ENCODE peak calls at places on chromosomes 16 and 17, in four cellular contexts. H is fibroblast of mammary gland, S is tibial nerve, R is GM06990. I is an unnamed sample.

GRCh38 chr16:86921289-86921688 is 342.9 kb downstream of the FOXL1 start:
- DNase-seq in H (no peak), S (no peak), R (no peak), I (no peak)

GRCh38 chr17:9179602-9180001 is 158.3 kb downstream of the NTN1 start:
- DNase-seq in H (no peak), S (no peak), R (no peak), I (no peak)

GRCh38 chr17:48177816-48178215 is 70.2 kb downstream of the SNX11 start:
- DNase-seq in H (no peak), S (no peak), R (no peak), I (no peak)

GRCh38 chr16:87453326-87453725 is 39.5 kb downstream of the ZCCHC14 start:
- DNase-seq in H (no peak), S (no peak), R (no peak), I (no peak)

GRCh38 chr17:8855477-8856204 is 11.8 kb downstream of the PIK3R6 start:
- DNase-seq in H (no peak), S (no peak), R (peak; percentile 71), I (no peak)

GRCh38 chr16:11030990-11031510 is 86.7 kb downstream of the CLEC16A start:
- DNase-seq in H (no peak), S (no peak), R (no peak), I (no peak)

GRCh38 chr17:35733366-35733765 is 1.9 kb downstream of the RASL10B start:
- DNase-seq in H (no peak), S (no peak), R (no peak), I (no peak)

GRCh38 chr17:10127819-10128375 is 70.5 kb downstream of the GAS7 start:
- DNase-seq in H (peak; percentile 98), S (peak; percentile 77), R (no peak), I (peak; percentile 77)

GRCh38 chr16:733382-734207 is 6.7 kb downstream of the HAGHL start:
- DNase-seq in H (no peak), S (no peak), R (peak; percentile 26), I (no peak)

GRCh38 chr16:88003316-88003715 is 52.1 kb downstream of the BANP start:
- DNase-seq in H (no peak), S (no peak), R (no peak), I (no peak)

GRCh38 chr17:7586673-7587419 is 3.0 kb downstream of the SOX15 start:
- DNase-seq in H (no peak), S (no peak), R (no peak), I (no peak)

GRCh38 chr16:2089676-2090480 is 42.1 kb downstream of the TSC2 start:
- DNase-seq in H (no peak), S (no peak), R (no peak), I (no peak)

GRCh38 chr16:25192096-25192495 is 24.7 kb upstream of the AQP8 start:
- DNase-seq in H (peak; percentile 27), S (no peak), R (no peak), I (no peak)

GRCh38 chr17:72622661-72623433 is 469.6 kb downstream of the SLC39A11 start:
- DNase-seq in H (no peak), S (no peak), R (no peak), I (no peak)

GRCh38 chr17:56779898-56780777 is 53.6 kb downstream of the C17orf67 start:
- DNase-seq in H (peak; percentile 44), S (peak; percentile 52), R (peak; percentile 83), I (peak; percentile 71)

GRCh38 chr17:57879437-57880085 is 29.7 kb upstream of the MRPS23 start:
- DNase-seq in H (no peak), S (no peak), R (no peak), I (no peak)

GRCh38 chr16:14640538-14640937 is 7.8 kb downstream of the BFAR start:
- DNase-seq in H (no peak), S (no peak), R (no peak), I (no peak)

GRCh38 chr17:33023790-33024189 is 32.1 kb downstream of the SPACA3 start:
- DNase-seq in H (no peak), S (no peak), R (no peak), I (no peak)

GRCh38 chr16:23509763-23510153 is 536 bp downstream of the GGA2 start:
- DNase-seq in H (peak; percentile 29), S (no peak), R (peak; percentile 41), I (peak; percentile 31)

GRCh38 chr17:54956802-54957201 is 11.7 kb downstream of the COX11 start:
- DNase-seq in H (no peak), S (no peak), R (no peak), I (no peak)

GRCh38 chr17:40962059-40962561 is 4.6 kb downstream of the KRT39 start:
- DNase-seq in H (no peak), S (no peak), R (no peak), I (no peak)
- H3K4me3 ChIP-seq in H (no peak overlapping the region), S (no peak overlapping the region), R (no peak overlapping the region), I (no peak overlapping the region)

GRCh38 chr17:74089869-74090464 is 113.5 kb upstream of the RPL38 start:
- DNase-seq in H (peak; percentile 64), S (peak; percentile 8), R (peak; percentile 14), I (peak; percentile 9)
- TF ChIP-seq CTCF in H (peak; percentile 86), S (no peak), R (peak; percentile 96), I (peak; percentile 59)

DNA sequence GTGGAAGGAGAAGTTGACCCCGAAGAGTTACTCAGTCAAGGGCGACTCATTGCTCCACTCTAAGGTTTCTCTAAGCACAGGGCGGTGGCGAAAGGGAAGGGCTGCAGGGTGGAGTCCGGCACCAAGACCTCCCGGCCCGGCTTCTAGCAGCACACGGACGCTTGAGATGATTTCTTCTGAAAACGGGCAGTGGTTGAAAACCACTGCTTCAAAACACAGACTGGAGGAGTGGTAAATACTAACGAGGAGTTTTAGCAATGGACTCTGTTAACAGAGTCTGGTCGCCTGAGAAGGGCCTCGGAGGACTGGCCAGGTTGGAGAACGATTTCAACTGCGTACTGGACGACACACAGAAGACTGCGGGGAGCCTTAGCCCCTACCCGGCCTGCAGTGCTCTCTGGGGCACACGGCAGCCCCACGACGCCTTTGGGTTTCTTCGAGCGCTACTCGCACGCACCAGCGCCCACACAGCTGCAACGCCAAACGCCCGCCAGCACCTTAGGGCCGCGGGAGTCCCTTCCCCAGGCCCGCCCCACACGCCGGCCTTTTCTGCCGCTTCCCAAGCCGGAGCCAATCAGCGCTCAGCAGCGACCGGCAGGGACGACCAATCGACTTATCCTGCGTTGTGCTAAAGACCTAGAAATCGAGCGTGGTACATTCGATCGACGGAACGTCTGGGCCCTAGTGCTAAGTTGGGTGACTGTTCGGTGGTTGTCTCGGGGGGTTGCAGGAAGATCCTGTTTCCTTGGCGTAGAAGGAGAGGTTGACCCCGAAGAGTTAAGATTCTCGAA is 14.4 kb upstream of the CA4 start:
- DNase-seq in H (peak; percentile 88), S (peak; percentile 80), R (peak; percentile 90), I (peak; percentile 91)
- H3K4me3 ChIP-seq in H (peak overlapping the region; percentile 85), S (peak overlapping the region; percentile 62), R (peak overlapping the region; percentile 74), I (peak overlapping the region; percentile 83)

GRCh38 chr17:36761203-36761945 is 160.0 kb downstream of the MRM1 start:
- DNase-seq in H (no peak), S (no peak), R (no peak), I (no peak)
- TF ChIP-seq CTCF in H (no peak), S (no peak), R (no peak), I (no peak)

DNA sequence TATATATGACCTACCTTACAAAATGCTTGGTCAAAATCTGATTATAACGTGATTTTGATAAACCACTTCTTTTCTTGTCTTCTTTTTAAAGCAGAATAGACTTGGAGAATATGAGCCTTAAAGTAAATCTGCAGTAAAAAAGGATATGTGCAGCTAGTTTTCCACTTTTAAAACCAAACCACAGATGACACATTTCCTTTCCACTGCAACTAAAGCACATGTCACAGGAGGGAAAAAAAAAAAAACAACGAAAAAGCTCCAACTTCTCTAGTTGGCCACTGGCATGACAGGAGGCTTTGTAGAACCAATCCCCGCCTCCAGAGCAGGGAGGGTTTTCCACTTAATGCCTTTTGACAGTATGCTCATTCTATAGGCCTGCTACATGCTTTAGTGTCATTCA is at the start of gene EVI2A:
- DNase-seq in H (peak; percentile 92), S (no peak), R (peak; percentile 67), I (peak; percentile 90)
- H3K4me3 ChIP-seq in H (peak within 1 kb of the TSS; percentile 39), S (peak within 1 kb of the TSS; percentile 28), R (peak within 1 kb of the TSS; percentile 78), I (peak within 1 kb of the TSS; percentile 21)

GRCh38 chr17:63446981-63447687 is 1.0 kb upstream of the CYB561 start:
- DNase-seq in H (no peak), S (peak; percentile 31), R (peak; percentile 63), I (no peak)

GRCh38 chr17:63447688-63448005 is 1.5 kb upstream of the CYB561 start:
- DNase-seq in H (no peak), S (no peak), R (no peak), I (no peak)

GRCh38 chr17:63445065-63445464 is 1.0 kb downstream of the CYB561 start:
- DNase-seq in H (no peak), S (no peak), R (no peak), I (no peak)

GRCh38 chr17:63445571-63446217 is 412 bp downstream of the CYB561 start:
- DNase-seq in H (no peak), S (no peak), R (peak; percentile 66), I (no peak)

GRCh38 chr17:63446218-63446980 is at the start of gene CYB561:
- DNase-seq in H (peak; percentile 63), S (peak; percentile 54), R (peak; percentile 87), I (peak; percentile 35)
- TF ChIP-seq CTCF in H (no peak), S (no peak), R (no peak), I (peak; percentile 9)

DNA sequence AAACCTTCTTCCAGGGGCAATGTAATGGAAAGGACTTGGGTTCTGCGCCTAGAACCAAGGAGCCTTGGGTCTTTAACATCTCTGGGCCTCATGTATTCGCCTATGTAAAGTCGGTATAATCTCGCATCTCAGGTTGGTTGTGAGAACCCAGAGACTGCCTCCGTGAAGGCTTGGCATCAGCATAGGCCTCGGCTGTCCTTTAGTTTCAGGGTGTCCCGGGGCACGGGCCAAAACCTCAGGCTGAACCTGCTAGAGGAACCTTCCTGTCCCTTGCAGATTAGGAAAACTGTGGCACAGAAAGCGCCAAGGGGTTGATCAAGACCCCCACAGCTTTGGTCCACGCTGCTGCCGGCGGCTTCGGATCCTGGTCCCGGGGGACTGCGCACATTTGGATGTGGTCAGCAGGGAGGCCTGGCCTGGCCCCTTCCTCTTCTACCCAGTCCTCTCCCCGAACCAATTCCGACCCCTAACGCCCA is 772 bp upstream of the PHAF1 start:
- DNase-seq in H (no peak), S (no peak), R (no peak), I (no peak)
- H3K4me3 ChIP-seq in H (peak overlapping the region; percentile 90), S (peak overlapping the region; percentile 87), R (peak overlapping the region; percentile 97), I (peak overlapping the region; percentile 94)

GRCh38 chr16:73187163-73187562 is 139.2 kb upstream of the ZFHX3 start:
- DNase-seq in H (no peak), S (no peak), R (no peak), I (no peak)
- TF ChIP-seq CTCF in H (no peak), S (no peak), R (no peak), I (no peak)

I was measured in astrocyte of the spinal cord.